ENCODE peak calls at places on chromosomes 5 and 9, in five cellular contexts. One of them, this sample, is unnamed.

GRCh38 chr9:110996436-110997224 is 41.6 kb downstream of the LPAR1 start:
- DNase-seq in left ventricle myocardium inferior: no peak
- DNase-seq in mucosa of gallbladder: peak; percentile 28
- DNase-seq in skeletal muscle cell: peak; percentile 75
- DNase-seq in NAMALWA: no peak
- DNase-seq in this sample: no peak

GRCh38 chr5:1291611-1292080 is 3.2 kb downstream of the TERT start:
- DNase-seq in left ventricle myocardium inferior: no peak
- DNase-seq in mucosa of gallbladder: no peak
- DNase-seq in skeletal muscle cell: no peak
- DNase-seq in NAMALWA: no peak
- DNase-seq in this sample: no peak

GRCh38 chr9:134411451-134412297 is 85.4 kb downstream of the RXRA start:
- DNase-seq in left ventricle myocardium inferior: peak; percentile 69
- DNase-seq in mucosa of gallbladder: no peak
- DNase-seq in skeletal muscle cell: no peak
- DNase-seq in NAMALWA: no peak
- DNase-seq in this sample: no peak

GRCh38 chr5:103452666-103453065 is 109.9 kb downstream of the NUDT12 start:
- DNase-seq in left ventricle myocardium inferior: no peak
- DNase-seq in mucosa of gallbladder: no peak
- DNase-seq in skeletal muscle cell: no peak
- DNase-seq in NAMALWA: no peak
- DNase-seq in this sample: no peak

GRCh38 chr5:134426362-134426761 is 14.7 kb upstream of the CDKN2AIPNL start:
- DNase-seq in left ventricle myocardium inferior: no peak
- DNase-seq in mucosa of gallbladder: no peak
- DNase-seq in skeletal muscle cell: no peak
- DNase-seq in NAMALWA: no peak
- DNase-seq in this sample: no peak

GRCh38 chr5:1503301-1504243 is 20.2 kb downstream of the LPCAT1 start:
- DNase-seq in left ventricle myocardium inferior: peak; percentile 64
- DNase-seq in mucosa of gallbladder: peak; percentile 53
- DNase-seq in skeletal muscle cell: no peak
- DNase-seq in NAMALWA: peak; percentile 84
- DNase-seq in this sample: no peak

GRCh38 chr9:22107646-22108045 is 98.5 kb upstream of the CDKN2B start:
- DNase-seq in left ventricle myocardium inferior: no peak
- DNase-seq in mucosa of gallbladder: no peak
- DNase-seq in skeletal muscle cell: no peak
- DNase-seq in NAMALWA: no peak
- DNase-seq in this sample: no peak

GRCh38 chr5:116557669-116558271 is 16.9 kb downstream of the SEMA6A start:
- DNase-seq in left ventricle myocardium inferior: no peak
- DNase-seq in mucosa of gallbladder: no peak
- DNase-seq in skeletal muscle cell: no peak
- DNase-seq in NAMALWA: peak; percentile 52
- DNase-seq in this sample: no peak

GRCh38 chr9:38680827-38681226 is 39.1 kb downstream of the FAM240B start:
- DNase-seq in left ventricle myocardium inferior: no peak
- DNase-seq in mucosa of gallbladder: no peak
- DNase-seq in skeletal muscle cell: peak; percentile 67
- DNase-seq in NAMALWA: no peak
- DNase-seq in this sample: no peak

GRCh38 chr5:61409568-61409967 is 77.5 kb downstream of the ZSWIM6 start:
- DNase-seq in left ventricle myocardium inferior: no peak
- DNase-seq in mucosa of gallbladder: no peak
- DNase-seq in skeletal muscle cell: peak; percentile 90
- DNase-seq in NAMALWA: no peak
- DNase-seq in this sample: peak; percentile 79

GRCh38 chr9:14351206-14351605 is 37.3 kb upstream of the NFIB start:
- DNase-seq in left ventricle myocardium inferior: peak; percentile 63
- DNase-seq in mucosa of gallbladder: no peak
- DNase-seq in skeletal muscle cell: no peak
- DNase-seq in NAMALWA: no peak
- DNase-seq in this sample: no peak

GRCh38 chr5:128905225-128906110 is 59.8 kb upstream of the SLC27A6 start:
- DNase-seq in left ventricle myocardium inferior: no peak
- DNase-seq in mucosa of gallbladder: peak; percentile 37
- DNase-seq in skeletal muscle cell: peak; percentile 18
- DNase-seq in NAMALWA: peak; percentile 79
- DNase-seq in this sample: peak; percentile 34

GRCh38 chr5:174903333-174903732 is 179.0 kb downstream of the MSX2 start:
- DNase-seq in left ventricle myocardium inferior: no peak
- DNase-seq in mucosa of gallbladder: no peak
- DNase-seq in skeletal muscle cell: no peak
- DNase-seq in NAMALWA: peak; percentile 22
- DNase-seq in this sample: no peak

GRCh38 chr9:136242248-136242647 is 3.4 kb downstream of the QSOX2 start:
- DNase-seq in left ventricle myocardium inferior: no peak
- DNase-seq in mucosa of gallbladder: no peak
- DNase-seq in skeletal muscle cell: no peak
- DNase-seq in NAMALWA: no peak
- DNase-seq in this sample: no peak

GRCh38 chr5:137365126-137365865 is 133.8 kb downstream of the SPOCK1 start:
- DNase-seq in left ventricle myocardium inferior: no peak
- DNase-seq in mucosa of gallbladder: no peak
- DNase-seq in skeletal muscle cell: no peak
- DNase-seq in NAMALWA: no peak
- DNase-seq in this sample: no peak

GRCh38 chr5:139091439-139092156 is 106.6 kb downstream of the SIL1 start:
- DNase-seq in left ventricle myocardium inferior: no peak
- DNase-seq in mucosa of gallbladder: no peak
- DNase-seq in skeletal muscle cell: no peak
- DNase-seq in NAMALWA: peak; percentile 19
- DNase-seq in this sample: no peak

GRCh38 chr9:136544549-136545064 is 1.2 kb downstream of the NOTCH1 start:
- DNase-seq in left ventricle myocardium inferior: peak; percentile 78
- DNase-seq in mucosa of gallbladder: peak; percentile 44
- DNase-seq in skeletal muscle cell: no peak
- DNase-seq in NAMALWA: peak; percentile 51
- DNase-seq in this sample: no peak

GRCh38 chr5:151078490-151079262 is 2.2 kb downstream of the TNIP1 start:
- DNase-seq in left ventricle myocardium inferior: no peak
- DNase-seq in mucosa of gallbladder: no peak
- DNase-seq in skeletal muscle cell: no peak
- DNase-seq in NAMALWA: peak; percentile 43
- DNase-seq in this sample: no peak

GRCh38 chr5:756171-756570 is 28.4 kb downstream of the ZDHHC11B start:
- DNase-seq in left ventricle myocardium inferior: peak; percentile 44
- DNase-seq in mucosa of gallbladder: no peak
- DNase-seq in skeletal muscle cell: no peak
- DNase-seq in NAMALWA: no peak
- DNase-seq in this sample: no peak

GRCh38 chr9:72871685-72872084 is 81.2 kb downstream of the ALDH1A1 start:
- DNase-seq in left ventricle myocardium inferior: no peak
- DNase-seq in mucosa of gallbladder: no peak
- DNase-seq in skeletal muscle cell: no peak
- DNase-seq in NAMALWA: peak; percentile 44
- DNase-seq in this sample: peak; percentile 26

GRCh38 chr9:26742843-26743242 is 149.8 kb downstream of the CAAP1 start:
- DNase-seq in left ventricle myocardium inferior: no peak
- DNase-seq in mucosa of gallbladder: no peak
- DNase-seq in skeletal muscle cell: no peak
- DNase-seq in NAMALWA: no peak
- DNase-seq in this sample: no peak

GRCh38 chr9:127778280-127779135 is at the start of gene SH2D3C:
- DNase-seq in left ventricle myocardium inferior: peak; percentile 67
- DNase-seq in mucosa of gallbladder: no peak
- DNase-seq in skeletal muscle cell: peak; percentile 54
- DNase-seq in NAMALWA: peak; percentile 77
- DNase-seq in this sample: no peak

GRCh38 chr5:141613344-141613743 is 5.5 kb downstream of the DIAPH1 start:
- DNase-seq in left ventricle myocardium inferior: no peak
- DNase-seq in mucosa of gallbladder: no peak
- DNase-seq in skeletal muscle cell: no peak
- DNase-seq in NAMALWA: no peak
- DNase-seq in this sample: no peak

GRCh38 chr9:135925496-135926133 is 18.3 kb upstream of the CAMSAP1 start:
- DNase-seq in left ventricle myocardium inferior: no peak
- DNase-seq in mucosa of gallbladder: no peak
- DNase-seq in skeletal muscle cell: no peak
- DNase-seq in NAMALWA: no peak
- DNase-seq in this sample: no peak

GRCh38 chr5:76735762-76736545 is 20.0 kb downstream of the F2R start:
- DNase-seq in left ventricle myocardium inferior: no peak
- DNase-seq in mucosa of gallbladder: no peak
- DNase-seq in skeletal muscle cell: no peak
- DNase-seq in NAMALWA: no peak
- DNase-seq in this sample: no peak

GRCh38 chr5:51829226-51829625 is 446.0 kb downstream of the ISL1 start:
- DNase-seq in left ventricle myocardium inferior: no peak
- DNase-seq in mucosa of gallbladder: no peak
- DNase-seq in skeletal muscle cell: no peak
- DNase-seq in NAMALWA: no peak
- DNase-seq in this sample: peak; percentile 66

GRCh38 chr5:37825334-37825915 is 14.4 kb downstream of the GDNF start:
- DNase-seq in left ventricle myocardium inferior: no peak
- DNase-seq in mucosa of gallbladder: no peak
- DNase-seq in skeletal muscle cell: no peak
- DNase-seq in NAMALWA: no peak
- DNase-seq in this sample: no peak

GRCh38 chr5:94378062-94378461 is 240.3 kb downstream of the KIAA0825 start:
- DNase-seq in left ventricle myocardium inferior: no peak
- DNase-seq in mucosa of gallbladder: no peak
- DNase-seq in skeletal muscle cell: no peak
- DNase-seq in NAMALWA: no peak
- DNase-seq in this sample: no peak

GRCh38 chr9:97307091-97307490 is 368 bp upstream of the CCDC180 start:
- DNase-seq in left ventricle myocardium inferior: peak; percentile 57
- DNase-seq in mucosa of gallbladder: peak; percentile 85
- DNase-seq in skeletal muscle cell: peak; percentile 36
- DNase-seq in NAMALWA: no peak
- DNase-seq in this sample: no peak

GRCh38 chr5:160486573-160486972 is 64.9 kb downstream of the PTTG1 start:
- DNase-seq in left ventricle myocardium inferior: no peak
- DNase-seq in mucosa of gallbladder: no peak
- DNase-seq in skeletal muscle cell: no peak
- DNase-seq in NAMALWA: no peak
- DNase-seq in this sample: no peak

GRCh38 chr5:43227655-43228054 is 35.6 kb downstream of the NIM1K start:
- DNase-seq in left ventricle myocardium inferior: no peak
- DNase-seq in mucosa of gallbladder: no peak
- DNase-seq in skeletal muscle cell: peak; percentile 14
- DNase-seq in NAMALWA: peak; percentile 39
- DNase-seq in this sample: peak; percentile 50

GRCh38 chr5:172454355-172455086 is at the start of gene SH3PXD2B:
- DNase-seq in left ventricle myocardium inferior: peak; percentile 72
- DNase-seq in mucosa of gallbladder: peak; percentile 75
- DNase-seq in skeletal muscle cell: no peak
- DNase-seq in NAMALWA: no peak
- DNase-seq in this sample: no peak

GRCh38 chr9:1939926-1940368 is 75.2 kb upstream of the SMARCA2 start:
- DNase-seq in left ventricle myocardium inferior: no peak
- DNase-seq in mucosa of gallbladder: no peak
- DNase-seq in skeletal muscle cell: no peak
- DNase-seq in NAMALWA: peak; percentile 63
- DNase-seq in this sample: no peak

GRCh38 chr9:127397722-127398647 is 1.0 kb downstream of the SLC2A8 start:
- DNase-seq in left ventricle myocardium inferior: peak; percentile 50
- DNase-seq in mucosa of gallbladder: no peak
- DNase-seq in skeletal muscle cell: no peak
- DNase-seq in NAMALWA: peak; percentile 64
- DNase-seq in this sample: no peak

GRCh38 chr5:56561-57290 is 35.2 kb upstream of the PLEKHG4B start:
- DNase-seq in left ventricle myocardium inferior: no peak
- DNase-seq in mucosa of gallbladder: no peak
- DNase-seq in skeletal muscle cell: no peak
- DNase-seq in NAMALWA: peak; percentile 46
- DNase-seq in this sample: no peak

GRCh38 chr5:16937503-16938161 is 1.5 kb upstream of the MYO10 start:
- DNase-seq in left ventricle myocardium inferior: no peak
- DNase-seq in mucosa of gallbladder: no peak
- DNase-seq in skeletal muscle cell: no peak
- DNase-seq in NAMALWA: no peak
- DNase-seq in this sample: no peak